ENCODE peak calls at places on chromosomes 1 and 21, in seven cellular contexts. T is mesendoderm; W is CD8-positive, alpha-beta memory T cell; N is fibroblast of lung; A is heart left ventricle; P is SJSA1; Q is pancreas. J is an unnamed sample.

GRCh38 chr1:92711473-92712165 is 73.3 kb downstream of the EVI5 start:
- DNase-seq in Q (peak; percentile 20), P (no peak), A (no peak), T (no peak), W (no peak), N (no peak), J (no peak)

GRCh38 chr1:182863940-182864339 is 24.8 kb downstream of the DHX9 start:
- DNase-seq in N (no peak), W (no peak), A (no peak), Q (no peak), P (no peak), T (no peak), J (no peak)

GRCh38 chr1:9629445-9630201 is 21.9 kb upstream of the PIK3CD start:
- DNase-seq in T (no peak), N (no peak), P (no peak), W (peak; percentile 89), A (peak; percentile 69), Q (peak; percentile 51), J (no peak)

GRCh38 chr21:29187939-29188338 is 57.5 kb downstream of the MAP3K7CL start:
- DNase-seq in T (no peak), Q (peak; percentile 58), P (no peak), W (no peak), N (peak; percentile 96), A (no peak), J (no peak)

GRCh38 chr1:175543447-175543846 is 199.9 kb downstream of the TNR start:
- DNase-seq in T (no peak), A (no peak), P (no peak), N (no peak), W (no peak), Q (no peak), J (no peak)

GRCh38 chr1:232938926-232939325 is 11.5 kb upstream of the NTPCR start:
- DNase-seq in N (no peak), T (no peak), P (no peak), W (no peak), A (no peak), Q (no peak), J (no peak)

GRCh38 chr1:209881271-209882018 is 53.7 kb downstream of the UTP25 start:
- DNase-seq in T (no peak), P (peak; percentile 32), N (no peak), W (no peak), Q (no peak), A (no peak), J (no peak)

GRCh38 chr1:152186556-152187285 is 27.7 kb upstream of the RPTN start:
- DNase-seq in T (peak; percentile 29), N (peak; percentile 56), W (no peak), A (no peak), Q (no peak), P (no peak), J (no peak)

GRCh38 chr21:45940091-45940490 is 41.5 kb upstream of the COL6A1 start:
- DNase-seq in A (no peak), W (no peak), P (no peak), N (no peak), Q (no peak), T (no peak), J (no peak)

GRCh38 chr1:117370509-117370908 is 3.3 kb downstream of the MAN1A2 start:
- DNase-seq in P (no peak), W (no peak), T (no peak), A (no peak), N (no peak), Q (no peak), J (no peak)

GRCh38 chr1:2606004-2606805 is 19.6 kb downstream of the PRXL2B start:
- DNase-seq in T (no peak), W (no peak), Q (no peak), A (no peak), N (no peak), P (no peak), J (no peak)

GRCh38 chr1:31664528-31664927 is 19.9 kb upstream of the PEF1 start:
- DNase-seq in Q (no peak), N (no peak), T (no peak), W (no peak), P (no peak), A (no peak), J (no peak)

GRCh38 chr1:69221492-69221990 is 346.2 kb upstream of the LRRC7 start:
- DNase-seq in P (no peak), T (peak; percentile 93), N (no peak), A (no peak), W (no peak), Q (no peak), J (peak; percentile 3)

GRCh38 chr1:38728176-38728908 is 131.2 kb downstream of the RRAGC start:
- DNase-seq in N (peak; percentile 93), Q (no peak), A (peak; percentile 59), P (peak; percentile 95), W (no peak), T (peak; percentile 22), J (peak; percentile 93)

GRCh38 chr1:244029137-244029536 is 21.9 kb upstream of the ZBTB18 start:
- DNase-seq in A (no peak), N (no peak), P (no peak), T (no peak), Q (no peak), W (no peak), J (no peak)

GRCh38 chr1:92854386-92854785 is 22.5 kb downstream of the RPL5 start:
- DNase-seq in N (no peak), P (no peak), T (no peak), A (no peak), W (no peak), Q (no peak), J (no peak)

GRCh38 chr1:147539122-147539575 is 2.2 kb upstream of the BCL9 start:
- DNase-seq in W (no peak), T (peak; percentile 62), Q (no peak), N (peak; percentile 98), A (no peak), P (peak; percentile 79), J (peak; percentile 13)

DNA sequence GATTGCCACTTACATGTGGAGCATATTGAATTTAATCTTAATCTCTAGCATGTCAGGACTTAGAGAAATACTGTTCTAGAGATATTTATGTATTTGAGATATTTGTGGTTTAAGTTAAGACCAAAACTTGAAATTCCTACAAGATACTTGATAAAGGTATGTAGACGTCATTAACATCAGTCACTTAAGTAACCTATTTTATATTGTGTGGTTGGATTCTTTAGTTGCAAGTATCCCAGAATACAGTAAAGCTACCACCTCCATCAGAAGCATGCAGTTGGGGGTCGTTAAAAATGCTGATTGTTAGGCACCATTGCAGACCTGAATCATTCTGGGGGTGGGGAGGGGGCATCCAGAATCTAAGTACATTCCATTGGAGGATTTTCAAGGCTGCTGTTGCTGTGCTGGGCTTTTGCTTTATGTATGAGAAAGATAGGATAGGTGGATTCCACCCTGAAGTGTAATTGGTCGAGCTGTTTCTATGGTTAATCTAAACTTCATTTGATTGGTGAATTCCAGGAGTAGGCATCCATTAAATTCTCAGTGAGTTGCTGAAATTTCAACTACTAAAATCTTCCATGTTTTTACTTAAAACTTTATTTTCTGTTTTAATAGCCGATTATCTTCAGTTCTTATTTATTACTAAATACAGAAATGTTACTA is 4.0 kb downstream of the H3-3A start:
- DNase-seq in N (peak; percentile 51), P (no peak), Q (no peak), A (no peak), W (no peak), T (peak; percentile 40), J (no peak)
- H3K4me1 ChIP-seq in N (no peaks in the 10 kb centered on the region), P (peaks cover 11% of the 10 kb centered on the region), Q (peaks cover 8% of the 10 kb centered on the region), A (peaks cover 56% of the 10 kb centered on the region), W (peaks cover 55% of the 10 kb centered on the region), T (peaks cover 5% of the 10 kb centered on the region), J (peaks cover 9% of the 10 kb centered on the region)

DNA sequence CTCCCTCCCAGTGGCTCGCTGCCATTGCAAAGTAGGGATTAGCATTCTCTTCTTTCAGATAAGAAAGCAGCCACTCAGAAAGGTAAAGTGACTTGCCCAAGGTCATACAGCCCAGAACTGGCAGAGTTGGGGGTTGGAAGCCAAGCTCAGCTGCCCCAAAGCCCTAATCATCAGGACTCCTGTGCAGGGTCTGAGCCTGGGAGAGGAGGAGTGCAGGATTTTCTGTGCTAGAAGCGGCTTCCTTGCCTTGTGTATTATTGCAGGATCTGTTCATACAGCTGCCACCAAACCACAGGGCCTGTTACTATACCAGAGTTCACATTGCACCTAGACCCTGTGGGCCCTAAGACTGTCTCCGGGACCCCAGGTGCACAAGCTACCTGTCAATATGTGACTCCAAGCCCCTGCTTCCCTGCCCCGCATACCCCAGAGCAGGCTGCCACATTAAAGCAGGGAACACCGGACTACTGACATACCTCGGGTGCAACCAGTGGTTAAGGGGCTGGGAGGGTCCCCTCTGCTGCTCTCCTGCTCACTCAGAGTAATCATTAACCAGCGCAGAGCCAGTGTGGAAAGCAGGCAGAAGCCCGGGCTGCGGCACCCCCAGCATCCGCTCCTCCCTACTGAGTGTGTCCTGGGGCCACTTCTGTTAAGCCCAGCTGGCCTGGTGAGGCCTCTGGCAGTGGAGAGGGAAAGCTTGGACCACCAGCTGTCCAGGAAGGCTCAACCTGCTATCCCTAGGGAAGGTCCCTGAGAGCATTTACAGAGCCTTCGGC is 15.8 kb downstream of the HSPG2 start:
- DNase-seq in P (no peak), A (no peak), W (no peak), T (no peak), Q (no peak), N (no peak), J (peak; percentile 84)
- H3K4me1 ChIP-seq in P (peaks cover 61% of the 10 kb centered on the region), A (peaks cover 100% of the 10 kb centered on the region), W (no peaks in the 10 kb centered on the region), T (peaks cover 31% of the 10 kb centered on the region), Q (peaks cover 24% of the 10 kb centered on the region), N (peaks cover 38% of the 10 kb centered on the region), J (peaks cover 34% of the 10 kb centered on the region)

GRCh38 chr1:165960881-165961280 is 133.5 kb downstream of the UCK2 start:
- DNase-seq in T (no peak), Q (no peak), N (no peak), W (no peak), P (no peak), A (no peak), J (no peak)

GRCh38 chr1:165960136-165960535 is 132.7 kb downstream of the UCK2 start:
- DNase-seq in A (no peak), P (no peak), T (no peak), N (no peak), Q (no peak), W (no peak), J (no peak)

DNA sequence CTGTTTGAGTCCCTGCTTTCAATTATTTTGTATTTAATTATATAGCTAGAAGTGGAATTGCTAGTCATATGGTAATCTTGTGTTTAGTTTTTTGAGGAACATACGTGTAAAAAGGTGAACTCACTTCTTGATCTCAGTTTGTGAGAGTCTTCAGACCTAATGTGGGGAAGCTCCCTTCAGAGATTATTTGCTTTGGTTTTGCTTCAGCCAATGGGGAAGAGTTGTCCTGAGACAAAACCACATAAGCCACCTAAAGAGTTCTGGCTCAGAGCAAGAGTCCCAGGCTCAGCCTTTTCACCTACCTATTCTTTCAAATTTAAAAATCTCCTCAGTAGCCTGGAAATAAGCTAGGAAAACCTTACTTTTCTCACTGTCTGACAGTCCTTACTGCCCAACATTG is 138.4 kb downstream of the UCK2 start:
- DNase-seq in N (no peak), P (no peak), Q (no peak), A (no peak), T (no peak), W (no peak), J (no peak)
- H3K4me1 ChIP-seq in N (no peaks in the 10 kb centered on the region), P (no peaks in the 10 kb centered on the region), Q (no peaks in the 10 kb centered on the region), A (no peaks in the 10 kb centered on the region), T (no peaks in the 10 kb centered on the region), W (no peaks in the 10 kb centered on the region), J (no peaks in the 10 kb centered on the region)

DNA sequence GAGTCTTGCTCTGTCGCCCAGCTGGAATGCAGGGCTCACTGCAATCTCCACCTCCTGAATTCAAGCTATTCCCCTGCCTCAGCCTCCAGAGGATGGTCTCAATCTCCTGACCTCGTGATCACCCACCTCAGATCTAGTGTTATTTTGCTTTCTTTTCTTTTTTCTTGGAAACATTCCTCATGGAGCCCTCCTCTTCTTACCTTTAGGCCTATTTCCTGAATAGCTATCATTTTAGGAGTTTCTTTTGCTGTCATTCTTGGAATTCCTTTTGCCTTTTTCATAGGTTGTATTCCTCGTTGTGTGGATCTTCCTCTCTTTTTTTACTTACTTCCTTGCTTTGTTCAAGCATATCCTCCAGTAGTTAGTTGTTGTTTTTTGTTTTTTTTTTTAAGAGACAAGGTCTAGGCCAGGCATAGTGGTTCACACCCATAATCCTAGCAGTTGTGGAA is 173.8 kb downstream of the RASAL2 start:
- DNase-seq in P (peak; percentile 59), T (peak; percentile 96), A (no peak), Q (no peak), N (peak; percentile 62), W (no peak), J (no peak)
- H3K4me1 ChIP-seq in P (peaks cover 56% of the 10 kb centered on the region), T (peaks cover 7% of the 10 kb centered on the region), A (peaks cover 33% of the 10 kb centered on the region), Q (no peaks in the 10 kb centered on the region), N (peaks cover 4% of the 10 kb centered on the region), W (no peaks in the 10 kb centered on the region), J (peaks cover 10% of the 10 kb centered on the region)